ENCODE peak calls at places on chromosomes 16 and 17, in seven cellular contexts. K is CD4-positive, CD25-positive, alpha-beta regulatory T cell; B is HCT116; C is effector memory CD4-positive, alpha-beta T cell; I is IMR-90; V is body of pancreas; F is stomach. O is an unnamed sample. For H3K9me3 and H3K36me3, the result is how much of the 10 kb centered on the place peaks cover.

GRCh38 chr16:30068750-30069574 is 3.4 kb downstream of the ALDOA start:
- DNase-seq in B (no peak), V (no peak), K (peak), F (no peak), C (peak), I (no peak), O (no peak)

GRCh38 chr17:75685508-75685907 is 18.4 kb downstream of the SAP30BP start:
- DNase-seq in I (no peak), F (no peak), C (no peak), K (no peak), V (no peak), B (no peak), O (no peak)

GRCh38 chr17:77606146-77606864 is 352.2 kb upstream of the TNRC6C start:
- DNase-seq in B (no peak), K (no peak), I (no peak), C (no peak), V (no peak), F (no peak), O (no peak)

GRCh38 chr17:65559802-65560627 is 1.4 kb downstream of the AXIN2 start:
- DNase-seq in I (no peak), C (no peak), B (no peak), K (peak), F (peak), V (no peak), O (no peak)

GRCh38 chr17:7591596-7591995 is 1.7 kb upstream of the SOX15 start:
- DNase-seq in C (no peak), K (no peak), I (no peak), F (no peak), B (no peak), V (no peak), O (no peak)

GRCh38 chr16:67283039-67283825 is 3.9 kb downstream of the PLEKHG4 start:
- DNase-seq in I (peak), B (no peak), C (no peak), K (no peak), F (no peak), V (no peak), O (no peak)

GRCh38 chr16:27495191-27495590 is 54.5 kb downstream of the GTF3C1 start:
- DNase-seq in I (peak), C (no peak), V (no peak), K (no peak), F (no peak), B (no peak), O (no peak)

GRCh38 chr17:82671071-82671470 is 22.8 kb upstream of the WDR45B start:
- DNase-seq in I (no peak), V (no peak), K (no peak), B (no peak), C (no peak), F (no peak), O (no peak)

GRCh38 chr16:85421338-85422123 is 191.6 kb upstream of the GSE1 start:
- DNase-seq in V (peak), C (no peak), I (no peak), B (no peak), K (no peak), F (no peak), O (no peak)

GRCh38 chr16:84761448-84762368 is 58.1 kb upstream of the CRISPLD2 start:
- DNase-seq in I (peak), B (no peak), C (no peak), F (no peak), K (no peak), V (no peak), O (no peak)

GRCh38 chr17:15651001-15651582 is 31.6 kb upstream of the FBXW10B start:
- DNase-seq in V (no peak), C (no peak), I (no peak), B (no peak), K (no peak), F (no peak), O (no peak)

GRCh38 chr16:21599994-21600773 is 807 bp downstream of the METTL9 start:
- DNase-seq in B (no peak), V (peak), C (no peak), K (peak), I (peak), F (no peak), O (no peak)

GRCh38 chr16:23950291-23950894 is 114.6 kb downstream of the PRKCB start:
- DNase-seq in C (no peak), B (no peak), F (no peak), K (no peak), I (no peak), V (no peak), O (no peak)

GRCh38 chr17:80501739-80502577 is 25.6 kb upstream of the NPTX1 start:
- DNase-seq in V (no peak), F (no peak), K (no peak), B (no peak), C (no peak), I (peak), O (no peak)

GRCh38 chr16:31476305-31477219 is 4.6 kb downstream of the TGFB1I1 start:
- DNase-seq in F (peak), V (peak), B (no peak), I (no peak), K (peak), C (peak), O (no peak)

GRCh38 chr16:58678716-58679115 is 5.9 kb downstream of the SLC38A7 start:
- DNase-seq in K (no peak), F (no peak), V (peak), I (no peak), C (no peak), B (no peak), O (no peak)

GRCh38 chr17:78387982-78388941 is 9.8 kb downstream of the PGS1 start:
- DNase-seq in C (no peak), F (no peak), I (peak), B (no peak), V (no peak), K (no peak), O (no peak)

GRCh38 chr17:79954281-79955166 is 81.1 kb downstream of the TBC1D16 start:
- DNase-seq in I (no peak), V (no peak), K (no peak), B (no peak), F (no peak), C (no peak), O (no peak)

GRCh38 chr17:77572065-77572601 is 386.4 kb upstream of the TNRC6C start:
- DNase-seq in K (no peak), C (no peak), I (no peak), F (no peak), V (no peak), B (no peak), O (no peak)

GRCh38 chr17:34979650-34980352 is 511 bp upstream of the LIG3 start:
- DNase-seq in C (no peak), I (peak), F (no peak), V (no peak), K (no peak), B (no peak), O (no peak)

GRCh38 chr16:27096375-27096774 is 29.6 kb downstream of the C16orf82 start:
- DNase-seq in F (no peak), K (no peak), B (no peak), V (no peak), C (no peak), I (no peak), O (no peak)

GRCh38 chr17:77208217-77208808 is 67.5 kb downstream of the SEC14L1 start:
- DNase-seq in K (no peak), I (peak), B (no peak), F (peak), V (peak), C (no peak), O (no peak)

GRCh38 chr16:57537194-57537505 is 779 bp upstream of the CCDC102A start:
- DNase-seq in V (no peak), I (no peak), F (no peak), K (no peak), B (no peak), C (no peak), O (no peak)

GRCh38 chr16:58127033-58127556 is 2.1 kb downstream of the CFAP20 start:
- DNase-seq in V (peak), C (peak), F (no peak), B (no peak), I (peak), K (peak), O (no peak)

DNA sequence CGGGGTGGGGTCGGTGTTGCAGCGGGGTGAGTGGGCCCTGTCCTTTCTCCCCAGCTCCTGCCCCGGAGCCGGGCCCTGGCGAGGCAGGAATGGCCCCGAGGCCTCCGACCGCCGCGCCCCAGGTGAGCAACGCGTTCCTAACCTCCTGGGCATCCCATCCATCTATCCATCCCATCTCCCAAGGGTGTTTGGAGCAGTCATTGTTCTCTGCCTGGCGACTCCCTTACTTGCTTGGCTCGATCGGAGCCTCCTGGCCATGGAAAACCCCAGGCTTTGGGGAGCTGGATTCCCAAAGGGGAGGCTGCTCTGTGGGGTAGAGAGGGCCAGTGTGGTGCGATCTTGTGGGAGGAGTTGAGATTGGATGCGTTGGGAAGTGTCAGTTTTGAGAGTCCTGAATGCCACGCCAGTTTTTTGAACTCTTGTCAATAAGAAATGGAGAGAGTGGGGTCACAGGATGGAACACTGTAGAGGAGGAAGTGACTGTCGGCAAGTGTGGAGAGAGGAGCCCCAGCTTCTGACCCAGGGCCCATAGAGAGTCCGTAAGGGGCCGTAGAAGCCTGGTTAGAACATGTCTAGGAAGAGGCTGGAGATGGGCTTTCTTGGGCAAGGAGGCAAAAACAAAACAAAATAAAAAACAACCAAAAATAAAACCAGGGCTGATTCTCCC is 746 bp downstream of the ZFP90 start:
- DNase-seq in B (no peak), C (no peak), K (no peak), V (peak), F (no peak), I (no peak), O (no peak)
- H3K4me3 ChIP-seq in B (peak), C (peak), K (peak), V (peak), F (peak), I (peak), O (peak)

GRCh38 chr16:28554634-28555423 is 1.1 kb downstream of the SGF29 start:
- DNase-seq in I (no peak), C (no peak), B (no peak), K (no peak), V (no peak), F (no peak), O (no peak)

GRCh38 chr16:28553776-28554633 is at the start of gene SGF29:
- DNase-seq in B (peak), F (peak), I (peak), V (peak), K (peak), C (peak), O (peak)

GRCh38 chr16:28556914-28557320 is 3.2 kb downstream of the SGF29 start:
- DNase-seq in C (no peak), I (no peak), B (no peak), F (no peak), K (no peak), V (no peak), O (no peak)

DNA sequence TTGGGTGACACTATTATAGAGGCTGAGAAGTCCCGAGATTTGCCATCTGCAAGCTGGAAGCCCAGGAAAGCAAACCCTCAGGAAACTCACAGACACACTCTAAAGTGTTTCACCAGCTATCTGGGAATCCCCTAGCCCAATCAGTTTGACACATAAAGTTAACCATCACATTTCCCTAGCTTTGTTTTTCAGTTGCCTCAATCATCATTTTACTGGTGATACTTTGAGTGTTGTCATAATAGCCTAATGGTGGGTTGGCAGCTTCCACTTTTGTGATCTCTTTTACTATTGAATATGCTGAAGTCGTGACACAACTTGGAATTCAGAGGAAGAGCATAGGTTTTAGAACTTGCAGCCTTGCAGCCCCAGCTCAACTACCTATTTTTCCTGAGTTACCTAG is 1.9 kb downstream of the SGF29 start:
- DNase-seq in B (no peak), C (no peak), I (no peak), F (no peak), V (no peak), K (no peak), O (no peak)
- H3K9me3 ChIP-seq in B (under half), C (under half), I (under half), F (under half), V (under half), K (under half), O (under half)

GRCh38 chr17:63705657-63706056 is 5.7 kb upstream of the LIMD2 start:
- DNase-seq in C (no peak), F (no peak), I (no peak), B (no peak), V (no peak), K (peak), O (no peak)

GRCh38 chr17:63704836-63705235 is 4.9 kb upstream of the LIMD2 start:
- DNase-seq in I (no peak), K (no peak), C (no peak), B (no peak), F (no peak), V (no peak), O (no peak)

GRCh38 chr17:63704259-63704576 is 4.3 kb upstream of the LIMD2 start:
- DNase-seq in C (no peak), F (no peak), V (no peak), I (no peak), B (no peak), K (no peak), O (no peak)

GRCh38 chr17:63707151-63707550 is 7.2 kb upstream of the LIMD2 start:
- DNase-seq in F (no peak), B (no peak), I (no peak), V (no peak), K (no peak), C (no peak), O (no peak)

GRCh38 chr17:63706346-63707102 is 6.6 kb upstream of the LIMD2 start:
- DNase-seq in C (no peak), B (no peak), I (no peak), K (peak), V (no peak), F (no peak), O (no peak)
- H3K36me3 ChIP-seq in C (under half), B (under half), I (under half), K (under half), V (under half), F (half or more), O (under half)

GRCh38 chr17:45920083-45920482 is 25.7 kb downstream of the MAPT start:
- DNase-seq in V (no peak), B (no peak), I (no peak), C (no peak), F (no peak), K (no peak), O (no peak)

GRCh38 chr17:45925311-45925710 is 31.0 kb downstream of the MAPT start:
- DNase-seq in I (no peak), B (no peak), C (no peak), F (no peak), V (no peak), K (no peak), O (no peak)

GRCh38 chr17:45927247-45927646 is 32.9 kb downstream of the MAPT start:
- DNase-seq in C (no peak), B (no peak), I (no peak), K (no peak), F (no peak), V (no peak), O (no peak)

GRCh38 chr17:45924332-45924820 is 30.0 kb downstream of the MAPT start:
- DNase-seq in C (no peak), I (no peak), B (no peak), V (no peak), F (no peak), K (no peak), O (no peak)

DNA sequence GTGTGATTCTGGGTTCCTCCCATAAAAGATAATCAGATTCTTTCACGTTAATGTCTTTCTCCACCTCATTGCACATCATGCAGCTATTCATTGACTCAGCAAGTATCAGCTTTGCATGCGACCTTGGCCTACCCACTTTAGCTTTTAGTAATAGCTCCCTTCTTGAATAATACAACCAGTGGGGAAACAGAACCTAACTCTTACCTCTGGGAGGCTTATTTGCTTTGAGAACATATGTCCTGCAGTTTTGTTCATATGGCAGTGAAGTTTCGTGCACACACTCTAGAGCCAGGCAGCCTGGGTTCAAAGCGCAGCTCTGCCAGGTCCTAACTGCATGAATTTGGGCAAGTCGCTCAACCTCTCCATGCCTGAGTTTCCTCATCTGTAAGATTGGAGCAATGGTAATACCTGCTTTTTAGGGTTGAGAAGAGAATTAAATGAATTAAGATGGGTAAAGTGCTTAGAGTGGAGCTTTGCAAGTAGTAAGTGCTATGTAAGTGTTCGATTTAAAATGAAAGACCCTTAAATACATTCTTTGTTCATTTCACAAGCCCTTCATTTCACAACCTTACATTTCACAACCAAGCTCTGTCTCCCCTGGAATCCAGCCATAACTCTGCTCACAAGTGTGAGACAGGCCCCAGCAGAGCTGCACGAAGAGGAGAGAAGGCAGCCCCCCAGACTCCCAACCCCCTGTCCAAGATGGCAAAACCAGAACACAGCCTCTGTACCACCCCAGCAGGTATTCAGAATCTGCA is 29.3 kb downstream of the MAPT start:
- DNase-seq in C (no peak), V (no peak), B (no peak), K (no peak), I (peak), F (no peak), O (no peak)
- H3K4me3 ChIP-seq in C (no peak), V (no peak), B (no peak), K (no peak), I (no peak), F (no peak), O (no peak)

GRCh38 chr17:31798205-31798724 is 60.8 kb downstream of the COPRS start:
- DNase-seq in V (no peak), B (no peak), C (no peak), I (no peak), K (no peak), F (no peak), O (no peak)

GRCh38 chr17:31803494-31804213 is 55.4 kb downstream of the COPRS start:
- DNase-seq in K (no peak), B (no peak), I (peak), F (no peak), C (no peak), V (no peak), O (no peak)

GRCh38 chr17:31807846-31808245 is 51.2 kb downstream of the COPRS start:
- DNase-seq in C (no peak), K (no peak), B (no peak), F (no peak), V (no peak), I (peak), O (no peak)

DNA sequence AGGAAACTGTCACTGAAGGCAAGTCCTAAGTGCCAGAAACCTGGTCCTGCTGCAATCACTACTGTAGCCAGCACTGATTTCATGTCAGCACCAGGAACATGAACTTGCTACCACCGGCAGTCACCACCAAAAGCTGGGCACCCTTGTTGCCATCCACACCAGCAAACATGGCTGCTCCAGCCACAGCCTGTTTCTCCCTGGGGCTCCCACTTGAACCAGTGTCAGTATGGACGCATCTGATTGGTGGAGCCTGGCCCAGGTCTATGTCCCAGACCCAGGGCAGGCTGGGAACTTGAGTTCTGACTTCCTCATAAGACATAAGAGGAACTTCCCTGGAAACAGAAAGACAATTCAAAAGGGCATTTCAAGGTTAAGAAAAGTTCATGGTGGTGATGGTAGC is 56.5 kb downstream of the COPRS start:
- DNase-seq in V (no peak), C (no peak), B (peak), F (no peak), I (no peak), K (no peak), O (no peak)
- H3K9me3 ChIP-seq in V (under half), C (under half), B (under half), F (under half), I (under half), K (under half), O (under half)

DNA sequence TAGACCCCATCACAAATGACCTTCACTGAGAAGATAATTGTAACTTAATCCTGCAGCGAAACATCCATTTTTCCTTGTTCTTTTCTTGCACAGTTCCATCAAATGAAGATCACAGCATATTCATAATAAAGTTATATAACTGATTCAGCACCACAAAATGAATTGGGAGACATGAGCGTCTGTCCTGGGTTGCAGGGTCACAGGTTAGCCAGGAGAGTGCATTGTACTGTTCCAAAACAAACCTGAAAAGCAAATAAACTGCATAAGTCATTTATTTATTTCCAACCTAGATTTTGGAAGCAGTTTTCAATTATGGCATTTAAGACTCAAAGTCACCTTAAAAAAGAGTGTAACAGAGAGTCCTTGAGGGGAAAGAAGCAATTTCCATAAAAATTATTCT is 18.6 kb upstream of the INTS2 start:
- DNase-seq in K (no peak), V (no peak), I (no peak), F (no peak), C (no peak), B (no peak), O (no peak)
- H3K36me3 ChIP-seq in K (half or more), V (under half), I (under half), F (half or more), C (half or more), B (under half), O (under half)